ENCODE peak calls at places on chromosomes 7 and 10, in four cellular contexts. G, M, F and U are unnamed samples.

GRCh38 chr7:36311539-36311938 is 78.1 kb upstream of the ANLN start:
- DNase-seq in G (no peak), M (no peak), F (no peak), U (no peak)

GRCh38 chr10:44807451-44807850 is 103.7 kb upstream of the TMEM72 start:
- DNase-seq in G (no peak), M (no peak), F (no peak), U (no peak)

GRCh38 chr10:87722716-87723115 is 63.0 kb downstream of the PAPSS2 start:
- DNase-seq in G (no peak), M (no peak), F (no peak), U (no peak)

GRCh38 chr10:49608166-49608758 is 1.8 kb upstream of the SLC18A3 start:
- DNase-seq in G (no peak), M (no peak), F (no peak), U (no peak)

GRCh38 chr7:154568346-154568745 is 434.6 kb downstream of the PAXIP1 start:
- DNase-seq in G (no peak), M (peak; percentile 64), F (no peak), U (no peak)

GRCh38 chr7:6438427-6438826 is 9.3 kb downstream of the DAGLB start:
- DNase-seq in G (no peak), M (no peak), F (no peak), U (no peak)

GRCh38 chr7:152986369-152986768 is 226.8 kb downstream of the ACTR3B start:
- DNase-seq in G (no peak), M (no peak), F (no peak), U (no peak)

GRCh38 chr7:1758859-1759521 is 88.9 kb downstream of the ELFN1 start:
- DNase-seq in G (no peak), M (no peak), F (peak; percentile 69), U (no peak)

GRCh38 chr7:17774248-17774647 is 166.0 kb downstream of the SNX13 start:
- DNase-seq in G (peak; percentile 76), M (no peak), F (no peak), U (no peak)